ENCODE peak calls at places on chromosomes 1 and 21, in seven cellular contexts. T, K, J, E, W, F and M are unnamed samples.

GRCh38 chr1:156465747-156466365 is 34.7 kb downstream of the MEF2D start:
- DNase-seq in J (no peak), T (peak), F (no peak), E (peak), K (no peak), W (peak), M (no peak)

GRCh38 chr21:17775431-17776126 is 43.6 kb downstream of the C21orf91 start:
- DNase-seq in E (peak), T (no peak), J (no peak), W (no peak), K (no peak), F (peak), M (no peak)

GRCh38 chr1:224623743-224624333 is 7.7 kb downstream of the CNIH3 start:
- DNase-seq in T (no peak), E (no peak), J (no peak), W (no peak), K (no peak), F (peak), M (no peak)

GRCh38 chr1:161531986-161532875 is 7.9 kb downstream of the HSPA6 start:
- DNase-seq in J (no peak), W (no peak), T (peak), F (no peak), E (peak), K (no peak), M (no peak)

GRCh38 chr1:204194080-204194479 is 2.2 kb downstream of the KISS1 start:
- DNase-seq in K (no peak), W (no peak), T (no peak), F (no peak), J (no peak), E (no peak), M (peak)

GRCh38 chr1:187509091-187509490 is 680.3 kb downstream of the PLA2G4A start:
- DNase-seq in K (no peak), J (no peak), E (no peak), F (no peak), T (no peak), W (no peak), M (no peak)

GRCh38 chr1:50978144-50978851 is 8.3 kb downstream of the CDKN2C start:
- DNase-seq in J (peak), F (no peak), T (no peak), E (peak), K (no peak), W (peak), M (peak)

GRCh38 chr21:45347712-45348477 is 57.1 kb upstream of the COL18A1 start:
- DNase-seq in E (no peak), T (no peak), F (no peak), K (no peak), J (no peak), W (no peak), M (no peak)

GRCh38 chr1:19338323-19338762 is 26.2 kb downstream of the SLC66A1 start:
- DNase-seq in T (no peak), F (no peak), J (peak), E (peak), K (no peak), W (peak), M (no peak)

GRCh38 chr1:44970317-44970716 is 16.1 kb downstream of the EIF2B3 start:
- DNase-seq in T (no peak), K (no peak), F (no peak), W (no peak), J (no peak), E (no peak), M (no peak)

GRCh38 chr1:60989745-60990718 is 92.3 kb upstream of the NFIA start:
- DNase-seq in F (no peak), E (no peak), J (no peak), W (peak), K (no peak), T (no peak), M (no peak)

GRCh38 chr1:47401761-47402160 is 14.3 kb upstream of the FOXE3 start:
- DNase-seq in E (no peak), T (no peak), W (no peak), K (no peak), F (no peak), J (no peak), M (no peak)

GRCh38 chr1:64231153-64231552 is 27.7 kb downstream of the UBE2U start:
- DNase-seq in E (peak), K (peak), T (no peak), F (no peak), W (no peak), J (no peak), M (no peak)

GRCh38 chr1:155207578-155208405 is at the start of gene THBS3:
- DNase-seq in F (no peak), J (no peak), E (no peak), K (no peak), T (no peak), W (peak), M (no peak)

GRCh38 chr1:154326546-154327465 is 1.5 kb downstream of the ATP8B2 start:
- DNase-seq in F (no peak), K (no peak), J (no peak), W (no peak), T (peak), E (no peak), M (no peak)

GRCh38 chr1:26833432-26834405 is 7.2 kb downstream of the ZDHHC18 start:
- DNase-seq in K (no peak), E (no peak), W (no peak), T (no peak), F (peak), J (no peak), M (no peak)

GRCh38 chr21:34983680-34984086 is 65.4 kb downstream of the RUNX1 start:
- DNase-seq in E (no peak), F (no peak), T (peak), W (no peak), K (no peak), J (no peak), M (no peak)

GRCh38 chr1:201480231-201481003 is 11.4 kb upstream of the PHLDA3 start:
- DNase-seq in E (peak), J (no peak), T (peak), F (no peak), K (peak), W (no peak), M (peak)

DNA sequence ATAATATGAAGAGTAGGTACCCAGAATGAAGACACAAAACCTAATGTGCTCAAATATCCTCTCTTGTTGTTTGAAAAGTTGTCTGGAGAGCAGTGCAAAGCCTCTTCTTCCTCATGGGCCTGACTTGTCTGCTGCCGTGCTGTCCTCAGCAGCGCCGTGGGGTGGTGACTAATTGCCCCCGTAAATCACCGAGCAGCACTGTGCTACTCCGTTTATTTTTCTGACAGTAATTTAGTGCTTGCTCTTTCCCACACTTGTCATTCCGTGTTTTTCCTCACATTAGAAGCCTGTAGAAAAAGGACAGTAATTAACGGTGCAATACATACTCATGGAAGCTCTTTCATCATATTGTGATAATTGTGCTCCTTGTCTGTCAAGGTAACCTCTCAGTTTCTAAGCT is 114.8 kb upstream of the BARHL2 start:
- DNase-seq in J (no peak), T (no peak), F (no peak), E (no peak), K (no peak), W (no peak), M (no peak)
- TF ChIP-seq JUND in J (no peak), T (no peak), F (no peak), E (no peak), K (no peak), W (no peak), M (no peak)

GRCh38 chr1:2446861-2447260 is 29.2 kb upstream of the PLCH2 start:
- DNase-seq in J (no peak), T (no peak), E (no peak), W (no peak), K (no peak), F (no peak), M (no peak)

GRCh38 chr1:2447274-2448097 is 28.6 kb upstream of the PLCH2 start:
- DNase-seq in T (peak), F (no peak), K (no peak), E (no peak), W (no peak), J (no peak), M (no peak)

GRCh38 chr1:2445823-2446215 is 30.3 kb upstream of the PLCH2 start:
- DNase-seq in F (no peak), T (no peak), E (no peak), K (no peak), J (no peak), W (no peak), M (no peak)

GRCh38 chr1:2445162-2445822 is 30.8 kb upstream of the PLCH2 start:
- DNase-seq in W (no peak), K (no peak), F (no peak), E (no peak), T (no peak), J (no peak), M (no peak)

DNA sequence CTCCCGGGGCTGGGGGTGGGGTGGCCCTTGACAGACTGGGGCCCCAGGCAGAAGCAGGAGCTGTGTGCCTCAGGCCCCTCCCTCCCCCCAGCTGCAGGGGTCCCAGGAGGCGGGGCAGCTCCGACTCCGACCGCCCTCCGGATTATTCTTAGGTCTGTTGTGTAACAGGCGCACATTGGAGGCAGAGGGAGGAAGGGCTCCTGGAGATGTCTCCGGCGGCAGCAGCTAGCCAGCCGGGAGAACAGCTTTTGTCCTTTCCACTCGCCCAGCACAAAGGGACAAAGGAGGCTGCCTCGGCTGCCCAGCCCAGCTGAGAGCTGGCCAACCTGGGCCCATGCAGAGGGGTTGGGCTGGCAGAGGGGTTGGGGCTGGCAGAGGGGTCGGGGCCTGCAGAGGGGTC is 29.7 kb upstream of the PLCH2 start:
- DNase-seq in J (no peak), F (no peak), T (no peak), E (no peak), K (no peak), W (no peak), M (no peak)
- TF ChIP-seq JUND in J (no peak), F (no peak), T (no peak), E (no peak), K (no peak), W (no peak), M (no peak)

GRCh38 chr1:196464545-196464944 is 143.7 kb downstream of the KCNT2 start:
- DNase-seq in T (no peak), W (no peak), K (no peak), F (no peak), J (no peak), E (no peak), M (no peak)
- TF ChIP-seq JUND in T (no peak), W (peak), K (no peak), F (no peak), J (no peak), E (no peak), M (no peak)

DNA sequence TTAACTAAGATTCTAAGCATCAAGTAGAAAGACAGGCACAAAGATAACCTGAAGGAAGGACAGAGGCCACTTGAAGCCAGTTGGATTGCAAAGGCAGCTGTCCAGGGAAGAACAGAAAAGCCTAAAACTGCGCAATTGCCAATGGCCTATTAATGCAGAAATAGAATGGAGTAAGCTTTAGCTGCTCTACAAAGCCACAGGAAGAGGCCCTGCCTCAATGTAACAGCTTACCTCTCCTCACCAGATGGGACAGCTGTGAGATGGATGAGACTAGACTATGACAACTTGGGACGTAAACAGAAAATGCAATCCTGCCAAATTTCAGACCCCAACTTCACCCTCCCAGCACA is 176.5 kb downstream of the EIF4G3 start:
- DNase-seq in F (no peak), T (no peak), K (no peak), J (no peak), E (no peak), W (no peak), M (no peak)
- TF ChIP-seq JUND in F (no peak), T (no peak), K (no peak), J (no peak), E (no peak), W (no peak), M (no peak)